ENCODE peak calls at places on chromosomes 11 and 22, in four cellular contexts. J is GM12878, S is K562, V is HL-60. B is an unnamed sample.

GRCh38 chr11:119772581-119772980 is 43.6 kb upstream of the NECTIN1 start:
- DNase-seq in J (no peak), S (no peak), V (no peak), B (no peak)

GRCh38 chr11:95849087-95849825 is 59.0 kb downstream of the CEP57 start:
- DNase-seq in J (no peak), S (peak; percentile 20), V (peak; percentile 18), B (peak; percentile 2)

GRCh38 chr22:29727248-29727551 is 7.4 kb downstream of the CABP7 start:
- DNase-seq in J (no peak), S (peak; percentile 89), V (peak; percentile 13), B (peak; percentile 71)

GRCh38 chr11:120306519-120307242 is 18.4 kb upstream of the TLCD5 start:
- DNase-seq in J (no peak), S (peak; percentile 76), V (no peak), B (no peak)

GRCh38 chr11:36711104-36711825 is 113.2 kb upstream of the RAG2 start:
- DNase-seq in J (no peak), S (no peak), V (no peak), B (no peak)

GRCh38 chr22:46996595-46997310 is 234.3 kb downstream of the TBC1D22A start:
- DNase-seq in J (no peak), S (peak; percentile 11), V (no peak), B (no peak)

GRCh38 chr11:37755526-37755925 is 1157.5 kb upstream of the RAG2 start:
- DNase-seq in J (no peak), S (no peak), V (no peak), B (no peak)

GRCh38 chr22:24937114-24937513 is 9.4 kb downstream of the LHFPL7 start:
- DNase-seq in J (no peak), S (no peak), V (no peak), B (no peak)

GRCh38 chr11:12770435-12770834 is 96.2 kb downstream of the TEAD1 start:
- DNase-seq in J (no peak), S (no peak), V (no peak), B (no peak)

GRCh38 chr11:117188620-117189081 is 10.1 kb downstream of the SIDT2 start:
- DNase-seq in J (no peak), S (no peak), V (no peak), B (no peak)

GRCh38 chr11:97751405-97751804 is 1269.3 kb upstream of the CNTN5 start:
- DNase-seq in J (no peak), S (no peak), V (no peak), B (no peak)

GRCh38 chr11:75371930-75372876 is 20.7 kb upstream of the ARRB1 start:
- DNase-seq in J (no peak), S (no peak), V (no peak), B (no peak)

GRCh38 chr22:22728382-22728781 is 84.0 kb downstream of the GGTLC2 start:
- DNase-seq in J (no peak), S (no peak), V (no peak), B (no peak)

GRCh38 chr11:2796091-2796490 is 89.5 kb downstream of the CDKN1C start:
- DNase-seq in J (no peak), S (no peak), V (no peak), B (no peak)

GRCh38 chr11:65251476-65251875 is 10.3 kb upstream of the POLA2 start:
- DNase-seq in J (no peak), S (no peak), V (no peak), B (no peak)

GRCh38 chr22:41833369-41834004 is 582 bp downstream of the SREBF2 start:
- DNase-seq in J (no peak), S (peak; percentile 73), V (peak; percentile 68), B (peak; percentile 41)

GRCh38 chr22:16783453-16783852 is 41.8 kb downstream of the XKR3 start:
- DNase-seq in J (no peak), S (no peak), V (no peak), B (no peak)

GRCh38 chr11:19598876-19599275 is 113.8 kb upstream of the NAV2 start:
- DNase-seq in J (no peak), S (no peak), V (no peak), B (no peak)

GRCh38 chr11:95459268-95460040 is 228.5 kb upstream of the SESN3 start:
- DNase-seq in J (no peak), S (no peak), V (no peak), B (no peak)

GRCh38 chr22:42816339-42816738 is 40.7 kb downstream of the ARFGAP3 start:
- DNase-seq in J (no peak), S (no peak), V (no peak), B (no peak)

GRCh38 chr22:50269573-50270301 is 443 bp downstream of the MAPK11 start:
- DNase-seq in J (no peak), S (peak; percentile 68), V (no peak), B (no peak)

GRCh38 chr11:16347928-16348685 is 8.2 kb downstream of the SOX6 start:
- DNase-seq in J (no peak), S (no peak), V (no peak), B (no peak)

GRCh38 chr11:70811915-70812314 is 413.6 kb downstream of the CTTN start:
- DNase-seq in J (no peak), S (no peak), V (no peak), B (no peak)

GRCh38 chr11:126169291-126169690 is 42.2 kb downstream of the RPUSD4 start:
- DNase-seq in J (no peak), S (no peak), V (no peak), B (no peak)

GRCh38 chr11:103079833-103080232 is 12.1 kb downstream of the DCUN1D5 start:
- DNase-seq in J (no peak), S (no peak), V (peak; percentile 34), B (no peak)

GRCh38 chr11:35144103-35144741 is 5.3 kb downstream of the CD44 start:
- DNase-seq in J (peak; percentile 85), S (no peak), V (peak; percentile 92), B (no peak)

GRCh38 chr11:19432370-19433163 is 191.8 kb upstream of the E2F8 start:
- DNase-seq in J (peak; percentile 74), S (no peak), V (no peak), B (no peak)

GRCh38 chr11:23310276-23310675 is 450.0 kb upstream of the CCDC179 start:
- DNase-seq in J (no peak), S (no peak), V (no peak), B (no peak)

GRCh38 chr11:124465368-124465767 is 19.9 kb upstream of the OR8B8 start:
- DNase-seq in J (no peak), S (no peak), V (no peak), B (no peak)

GRCh38 chr11:69080361-69080973 is 31.7 kb downstream of the TPCN2 start:
- DNase-seq in J (no peak), S (no peak), V (no peak), B (no peak)

GRCh38 chr22:20396639-20397038 is 2.7 kb downstream of the ZNF74 start:
- DNase-seq in J (peak; percentile 19), S (peak; percentile 22), V (no peak), B (no peak)

GRCh38 chr11:17021550-17021949 is 7.3 kb upstream of the PLEKHA7 start:
- DNase-seq in J (no peak), S (no peak), V (no peak), B (no peak)

GRCh38 chr22:37806409-37807338 is 1.1 kb upstream of the GCAT start:
- DNase-seq in J (no peak), S (no peak), V (no peak), B (no peak)
- TF ChIP-seq POLR2AphosphoS5 in J (no peak), S (no peak), V (no peak), B (no peak)

DNA sequence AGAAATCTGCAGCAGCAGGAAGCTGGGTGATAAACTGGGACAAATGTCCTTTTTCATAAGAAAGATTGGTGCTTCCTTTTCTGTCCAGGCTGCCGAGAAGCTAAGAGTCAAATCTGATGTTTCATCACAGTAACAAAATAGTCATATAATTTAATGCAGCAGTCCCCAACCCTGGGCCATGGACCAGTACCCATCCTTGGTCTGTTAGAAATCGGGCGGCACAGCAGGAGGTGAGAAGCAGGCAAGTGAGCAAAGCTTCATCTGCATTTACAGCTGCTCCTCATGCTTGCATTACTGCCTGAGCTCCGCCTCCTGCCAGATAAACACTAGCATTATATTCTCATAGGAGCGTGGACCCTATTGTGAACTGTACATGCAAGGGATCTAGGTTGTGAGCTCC is 26.2 kb downstream of the PRR14L start:
- DNase-seq in J (no peak), S (no peak), V (no peak), B (no peak)
- TF ChIP-seq SPI1 in J (no peak), S (no peak), V (no peak), B (no peak)

GRCh38 chr11:134037093-134037908 is 31.6 kb upstream of the JAM3 start:
- DNase-seq in J (peak; percentile 7), S (peak; percentile 63), V (no peak), B (peak; percentile 59)
- TF ChIP-seq POLR2AphosphoS5 in J (no peak), S (no peak), V (no peak), B (no peak)

GRCh38 chr11:77695417-77695816 is 57.8 kb upstream of the CLNS1A start:
- DNase-seq in J (no peak), S (no peak), V (no peak), B (no peak)

GRCh38 chr11:77687088-77687487 is 49.5 kb upstream of the CLNS1A start:
- DNase-seq in J (no peak), S (no peak), V (no peak), B (no peak)

GRCh38 chr11:77690649-77691048 is 53.1 kb upstream of the CLNS1A start:
- DNase-seq in J (no peak), S (no peak), V (no peak), B (no peak)
- TF ChIP-seq SPI1 in J (no peak), S (no peak), V (no peak), B (no peak)

GRCh38 chr11:27013741-27014415 is 20.0 kb downstream of the FIBIN start:
- DNase-seq in J (no peak), S (no peak), V (no peak), B (no peak)

GRCh38 chr11:27011560-27012253 is 17.8 kb downstream of the FIBIN start:
- DNase-seq in J (no peak), S (no peak), V (no peak), B (no peak)

GRCh38 chr11:27008811-27009535 is 15.1 kb downstream of the FIBIN start:
- DNase-seq in J (no peak), S (no peak), V (no peak), B (no peak)

GRCh38 chr11:27012254-27012921 is 18.5 kb downstream of the FIBIN start:
- DNase-seq in J (no peak), S (no peak), V (no peak), B (no peak)
- TF ChIP-seq POLR2AphosphoS5 in J (no peak), S (no peak), V (no peak), B (no peak)

GRCh38 chr22:36379593-36380361 is 8.0 kb downstream of the MYH9 start:
- DNase-seq in J (no peak), S (no peak), V (no peak), B (no peak)
- TF ChIP-seq SPI1 in J (no peak), S (no peak), V (no peak), B (no peak)